ENCODE peak calls at places on chromosomes 13 and 19, in five cellular contexts. J, O, N, Y and U are unnamed samples.

GRCh38 chr19:38650911-38651584 is 3.6 kb downstream of the ACTN4 start:
- DNase-seq in J (no peak), Y (no peak), O (no peak), N (no peak), U (no peak)

GRCh38 chr13:98309569-98310335 is 132.7 kb upstream of the RNF113B start:
- DNase-seq in O (no peak), N (no peak), Y (no peak), J (no peak), U (no peak)

GRCh38 chr13:21399741-21400140 is 59.4 kb downstream of the ZDHHC20 start:
- DNase-seq in N (peak), Y (no peak), O (no peak), J (no peak), U (no peak)

GRCh38 chr13:73341748-73342147 is 282.9 kb downstream of the KLF5 start:
- DNase-seq in J (no peak), Y (peak), O (no peak), N (no peak), U (no peak)

GRCh38 chr13:67296511-67296910 is 66.4 kb upstream of the PCDH9 start:
- DNase-seq in J (no peak), N (no peak), O (no peak), Y (no peak), U (no peak)

GRCh38 chr19:48271531-48272151 is 1.8 kb downstream of the ZNF114 start:
- DNase-seq in O (peak), N (no peak), J (no peak), Y (no peak), U (no peak)

GRCh38 chr13:85582890-85583289 is 216.3 kb downstream of the SLITRK6 start:
- DNase-seq in O (no peak), J (no peak), N (no peak), Y (no peak), U (no peak)

GRCh38 chr13:94411747-94412146 is 67.7 kb downstream of the DCT start:
- DNase-seq in J (no peak), N (no peak), Y (no peak), O (no peak), U (no peak)

GRCh38 chr19:18097993-18098890 is 664 bp downstream of the MAST3 start:
- DNase-seq in Y (no peak), J (no peak), N (no peak), O (no peak), U (no peak)

GRCh38 chr19:13463296-13463695 is 43.0 kb downstream of the CACNA1A start:
- DNase-seq in J (peak), O (no peak), Y (no peak), N (no peak), U (no peak)

GRCh38 chr13:112588490-112589297 is 741 bp upstream of the TUBGCP3 start:
- DNase-seq in O (no peak), N (no peak), J (no peak), Y (no peak), U (no peak)

GRCh38 chr13:100019780-100020356 is 38.3 kb downstream of the ZIC2 start:
- DNase-seq in N (no peak), Y (no peak), J (no peak), O (no peak), U (no peak)

GRCh38 chr13:57665471-57665870 is 33.9 kb downstream of the PCDH17 start:
- DNase-seq in N (no peak), J (no peak), O (no peak), Y (no peak), U (no peak)

GRCh38 chr19:38877781-38878574 is at the start of gene RINL:
- DNase-seq in N (no peak), Y (no peak), O (peak), J (peak), U (peak)

GRCh38 chr19:15935167-15935702 is 906 bp upstream of the CYP4F11 start:
- DNase-seq in J (no peak), N (no peak), O (no peak), Y (no peak), U (no peak)

GRCh38 chr19:45785781-45786532 is 3.7 kb upstream of the DMPK start:
- DNase-seq in J (no peak), Y (no peak), N (no peak), O (no peak), U (no peak)

GRCh38 chr13:77190349-77190748 is 136.5 kb downstream of the MYCBP2 start:
- DNase-seq in J (no peak), N (no peak), O (no peak), Y (no peak), U (no peak)

GRCh38 chr13:19586904-19587634 is 25.7 kb upstream of the TPTE2 start:
- DNase-seq in O (peak), Y (no peak), J (peak), N (no peak), U (peak)

GRCh38 chr19:42452590-42452989 is 9.8 kb upstream of the CXCL17 start:
- DNase-seq in J (no peak), Y (no peak), N (no peak), O (no peak), U (no peak)

GRCh38 chr13:49967456-49967855 is 29.4 kb upstream of the TRIM13 start:
- DNase-seq in J (no peak), O (no peak), N (no peak), Y (no peak), U (no peak)

GRCh38 chr13:111943229-111943795 is 123.6 kb upstream of the SOX1 start:
- DNase-seq in J (no peak), O (no peak), N (no peak), Y (no peak), U (no peak)

GRCh38 chr13:113820813-113821651 is 42.8 kb downstream of the GAS6 start:
- DNase-seq in O (no peak), J (no peak), N (peak), Y (peak), U (no peak)

GRCh38 chr13:26502826-26503225 is 54.7 kb upstream of the WASF3 start:
- DNase-seq in O (no peak), Y (peak), N (no peak), J (no peak), U (no peak)

GRCh38 chr19:41307090-41307875 is 2.7 kb upstream of the CCDC97 start:
- DNase-seq in Y (no peak), O (no peak), N (no peak), J (no peak), U (no peak)

GRCh38 chr13:52751196-52751595 is 11.6 kb upstream of the CNMD start:
- DNase-seq in O (no peak), Y (no peak), N (no peak), J (no peak), U (no peak)

GRCh38 chr13:35797244-35797643 is 320.8 kb upstream of the MAB21L1 start:
- DNase-seq in J (no peak), Y (no peak), O (no peak), N (no peak), U (no peak)

GRCh38 chr13:20101467-20102316 is 59.2 kb downstream of the GJA3 start:
- DNase-seq in Y (no peak), N (no peak), J (no peak), O (no peak), U (no peak)

GRCh38 chr19:40348961-40349507 is 539 bp downstream of the PLD3 start:
- DNase-seq in Y (peak), N (no peak), O (no peak), J (peak), U (no peak)

GRCh38 chr19:8585894-8586750 is 8.9 kb upstream of the MYO1F start:
- DNase-seq in J (peak), N (no peak), Y (no peak), O (no peak), U (no peak)

GRCh38 chr13:66581691-66582090 is 648.4 kb downstream of the PCDH9 start:
- DNase-seq in N (no peak), O (no peak), Y (no peak), J (no peak), U (no peak)

GRCh38 chr19:52248256-52248655 is 21.1 kb upstream of the ZNF766 start:
- DNase-seq in O (no peak), J (peak), N (no peak), Y (peak), U (no peak)

GRCh38 chr19:38975861-38976271 is 324 bp upstream of the FBXO17 start:
- DNase-seq in N (no peak), O (no peak), J (no peak), Y (no peak), U (no peak)

GRCh38 chr19:43765109-43765876 is 10.5 kb upstream of the SMG9 start:
- DNase-seq in N (peak), O (peak), Y (peak), J (peak), U (peak)

GRCh38 chr13:94636942-94637578 is 35.4 kb downstream of the GPR180 start:
- DNase-seq in J (no peak), Y (no peak), N (no peak), O (no peak), U (no peak)

GRCh38 chr19:47309038-47309437 is 623 bp upstream of the C5AR1 start:
- DNase-seq in J (no peak), O (no peak), N (no peak), Y (no peak), U (no peak)

GRCh38 chr13:44806841-44807240 is 182.4 kb downstream of the NUFIP1 start:
- DNase-seq in Y (no peak), N (no peak), J (no peak), O (no peak), U (no peak)

GRCh38 chr13:45717324-45717723 is 15.2 kb downstream of the CBY2 start:
- DNase-seq in J (no peak), Y (no peak), O (no peak), N (no peak), U (no peak)

DNA sequence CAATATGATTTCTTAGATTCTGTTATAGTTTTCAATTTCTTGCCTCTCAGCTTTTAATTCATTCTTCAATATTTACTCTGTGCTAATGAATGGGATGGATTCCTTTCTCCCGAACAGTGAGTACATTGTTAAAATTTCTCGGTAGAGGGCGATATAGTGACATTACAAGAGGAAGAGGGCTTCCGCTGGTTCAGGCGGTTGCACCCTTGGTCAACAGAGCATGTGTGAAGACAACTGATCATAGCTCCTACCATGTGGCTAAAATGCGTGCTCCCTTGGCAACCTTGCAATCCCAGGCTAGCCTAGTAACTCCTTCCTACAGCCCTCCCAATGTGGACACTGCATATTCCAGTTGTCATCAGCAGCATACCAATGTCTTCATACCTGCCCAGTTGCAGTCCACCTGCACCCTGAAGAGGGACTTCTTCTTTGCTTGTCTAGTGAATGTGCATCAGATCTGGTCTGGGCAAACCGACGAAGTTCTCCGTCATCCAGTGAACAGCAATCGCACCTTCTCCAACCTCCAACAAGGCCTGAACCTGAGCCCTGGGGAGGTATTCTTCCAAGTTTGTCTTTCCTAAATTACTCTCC is 653.0 kb upstream of the GPC6 start:
- DNase-seq in Y (no peak), O (no peak), N (no peak), J (peak), U (no peak)
- TF ChIP-seq CTCF in Y (no peak), O (no peak), N (peak), J (peak), U (no peak)

DNA sequence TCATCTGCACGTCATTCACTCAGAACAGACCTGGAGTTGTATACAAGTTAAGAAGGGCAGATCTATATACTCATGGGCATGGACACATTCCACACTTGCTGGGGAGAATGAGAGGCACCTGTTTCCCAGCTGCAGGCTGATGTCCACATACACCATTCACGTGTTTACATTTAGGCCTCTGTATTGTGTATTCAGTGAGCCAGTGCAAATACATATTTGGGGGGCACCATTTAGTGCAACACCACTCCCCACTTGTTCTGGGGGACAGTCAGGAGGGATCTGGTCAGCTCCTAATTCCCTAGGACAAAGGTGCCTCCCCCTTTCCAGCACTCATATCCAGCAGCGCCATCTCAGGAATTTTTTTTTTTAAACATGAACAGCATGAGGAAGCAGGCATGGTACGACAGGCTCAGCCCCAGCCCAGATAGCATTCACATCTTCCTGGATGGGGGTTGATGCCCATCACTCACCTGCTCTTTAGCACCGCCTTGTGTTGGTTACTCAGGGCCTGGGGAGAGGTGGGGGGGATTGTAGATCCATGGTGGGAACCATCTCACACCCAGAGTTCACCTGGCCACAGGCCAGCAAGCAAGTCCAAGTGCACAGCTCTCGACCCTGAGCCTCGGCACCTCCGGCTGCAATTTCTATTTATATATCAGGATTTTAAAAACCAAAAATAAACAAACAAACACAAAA is 56.9 kb upstream of the ZNF254 start:
- DNase-seq in Y (no peak), O (no peak), N (no peak), J (no peak), U (no peak)
- TF ChIP-seq CTCF in Y (no peak), O (no peak), N (no peak), J (no peak), U (no peak)

GRCh38 chr13:88066847-88067246 is 395.7 kb downstream of the SLITRK5 start:
- DNase-seq in O (no peak), Y (no peak), J (no peak), N (no peak), U (no peak)

GRCh38 chr13:88063741-88064140 is 392.6 kb downstream of the SLITRK5 start:
- DNase-seq in J (no peak), O (no peak), Y (no peak), N (no peak), U (no peak)

GRCh38 chr13:88071371-88071770 is 400.2 kb downstream of the SLITRK5 start:
- DNase-seq in Y (no peak), N (no peak), J (peak), O (no peak), U (no peak)

GRCh38 chr13:88068316-88068715 is 397.1 kb downstream of the SLITRK5 start:
- DNase-seq in O (no peak), N (no peak), J (no peak), Y (no peak), U (no peak)

GRCh38 chr13:88068975-88069374 is 397.8 kb downstream of the SLITRK5 start:
- DNase-seq in N (no peak), Y (no peak), J (no peak), O (no peak), U (no peak)
- TF ChIP-seq CTCF in N (no peak), Y (no peak), J (no peak), O (no peak), U (no peak)

GRCh38 chr13:93116809-93117208 is 109.8 kb upstream of the GPC6 start:
- DNase-seq in O (no peak), Y (no peak), J (peak), N (no peak), U (no peak)
- TF ChIP-seq CTCF in O (no peak), Y (no peak), J (peak), N (no peak), U (no peak)

DNA sequence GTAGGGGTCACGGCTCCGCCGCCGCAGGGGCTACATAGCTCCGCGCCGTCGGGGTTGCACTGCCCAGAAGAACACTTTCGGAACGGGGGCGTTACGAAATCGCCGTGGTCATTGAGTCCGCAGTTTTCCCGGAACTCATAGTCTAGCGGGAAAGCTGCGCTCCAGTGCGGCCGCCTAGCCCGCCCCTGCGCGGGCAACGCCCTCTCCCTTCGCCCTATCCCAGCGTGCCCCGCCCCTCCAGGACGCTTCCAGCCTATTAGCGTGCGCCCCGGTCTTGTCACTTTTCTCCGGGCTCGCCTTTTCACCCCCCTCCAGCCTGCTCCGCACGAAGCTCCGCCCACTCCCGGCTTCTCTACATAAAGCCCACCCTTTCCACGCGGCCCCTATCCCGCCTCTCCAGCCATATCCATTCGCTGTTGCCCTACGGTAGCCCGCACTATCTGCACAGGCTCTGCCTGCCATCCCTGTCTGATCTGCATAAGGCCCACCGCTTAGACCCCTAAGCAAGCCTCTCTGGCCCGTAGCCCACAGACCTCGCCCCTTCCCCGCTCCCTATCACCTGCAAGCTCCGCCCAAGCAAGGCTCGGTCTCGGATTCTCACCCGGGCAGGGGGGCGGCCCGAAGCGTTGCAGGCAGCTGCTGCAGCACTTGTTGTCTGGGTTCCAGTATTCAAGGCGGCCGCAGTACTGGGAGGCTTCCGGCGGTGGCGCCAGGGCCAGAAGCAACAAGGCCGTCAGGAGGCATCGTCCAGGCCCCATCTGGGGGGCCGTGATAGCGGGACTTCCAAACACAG is 1.6 kb downstream of the IGFLR1 start:
- DNase-seq in O (peak), Y (peak), J (peak), N (peak), U (peak)
- TF ChIP-seq CTCF in O (peak), Y (peak), J (peak), N (no peak), U (no peak)

GRCh38 chr19:3146677-3147100 is 10.9 kb downstream of the GNA15 start:
- DNase-seq in J (peak), Y (no peak), O (no peak), N (no peak), U (no peak)
- TF ChIP-seq CTCF in J (peak), Y (peak), O (peak), N (peak), U (peak)

DNA sequence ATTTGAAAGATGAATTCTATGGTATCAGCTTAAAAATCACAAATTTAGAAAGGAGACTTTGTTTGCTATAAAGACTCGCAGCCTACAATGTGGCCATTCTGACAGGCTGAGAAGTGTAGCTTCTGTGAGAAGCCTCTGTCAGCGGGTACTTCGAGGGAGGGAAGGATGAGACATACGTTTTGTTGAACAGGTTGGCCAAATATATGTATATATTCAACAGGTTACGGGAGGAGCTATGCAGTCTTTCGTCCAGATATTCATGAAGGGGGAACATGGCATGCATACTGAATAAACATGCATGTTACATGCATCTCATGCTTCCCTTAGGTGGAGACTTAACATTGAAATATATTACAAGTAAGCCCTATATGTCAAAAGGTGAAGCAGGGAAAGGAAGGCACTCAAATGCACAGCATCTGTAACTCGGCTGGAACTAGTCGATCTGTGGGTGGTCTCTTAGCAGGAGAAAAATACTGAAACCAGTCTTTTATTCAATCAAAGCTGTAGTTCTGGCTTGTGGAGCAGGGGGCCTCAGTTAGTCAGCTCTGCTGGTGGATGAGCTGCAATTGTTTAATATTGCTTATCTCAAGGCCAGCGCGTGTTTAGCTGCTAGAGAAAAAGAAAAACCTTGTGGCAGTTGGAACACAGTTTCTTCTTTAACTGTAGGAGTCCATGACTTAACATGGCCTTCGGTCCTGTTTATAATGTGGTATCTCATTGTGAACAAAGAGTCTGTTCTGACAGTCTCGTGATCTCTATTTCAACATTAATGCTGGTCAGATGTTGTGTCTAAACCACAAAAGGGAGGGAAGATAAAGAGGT is 94.3 kb downstream of the FAM216B start:
- DNase-seq in O (no peak), J (no peak), Y (no peak), N (no peak), U (no peak)
- TF ChIP-seq CTCF in O (peak), J (no peak), Y (no peak), N (no peak), U (peak)

GRCh38 chr19:36245210-36246005 is 30.5 kb downstream of the ZNF146 start:
- DNase-seq in J (no peak), N (no peak), Y (no peak), O (no peak), U (no peak)
- TF ChIP-seq CTCF in J (no peak), N (no peak), Y (no peak), O (no peak), U (no peak)

GRCh38 chr13:48175200-48175599 is 57.8 kb upstream of the ITM2B start:
- DNase-seq in J (no peak), O (no peak), N (no peak), Y (no peak), U (no peak)
- TF ChIP-seq CTCF in J (no peak), O (no peak), N (no peak), Y (no peak), U (no peak)